ENCODE peak calls at places on chromosome X, in four cellular contexts. X is effector memory CD8-positive, alpha-beta T cell; B is astrocyte of the hippocampus; Q is AG08395. A is an unnamed sample.

GRCh38 chrX:154295664-154296310 is at the start of gene TKTL1:
- DNase-seq in B (no peak), Q (no peak), X (no peak), A (no peak)

GRCh38 chrX:727738-728621 is 97.4 kb downstream of the SHOX start:
- DNase-seq in X (no peak), B (no peak), Q (no peak), A (no peak)

GRCh38 chrX:74535211-74535621 is 79.2 kb downstream of the RLIM start:
- DNase-seq in B (peak), Q (peak), X (no peak), A (no peak)

GRCh38 chrX:111519215-111519614 is 7.8 kb downstream of the SERTM2 start:
- DNase-seq in Q (no peak), B (peak), X (no peak), A (no peak)

GRCh38 chrX:32183066-32183465 is 1028.3 kb downstream of the DMD start:
- DNase-seq in B (no peak), Q (no peak), X (no peak), A (no peak)

GRCh38 chrX:68416592-68416991 is 16.7 kb downstream of the OPHN1 start:
- DNase-seq in X (no peak), Q (no peak), B (peak), A (no peak)

GRCh38 chrX:103396186-103396585 is 19.8 kb downstream of the BEX3 start:
- DNase-seq in Q (no peak), B (peak), X (no peak), A (no peak)

GRCh38 chrX:41779058-41779564 is 55.1 kb downstream of the GPR82 start:
- DNase-seq in Q (peak), B (peak), X (no peak), A (no peak)

GRCh38 chrX:146881521-146881920 is 67.0 kb upstream of the CXorf51A start:
- DNase-seq in Q (no peak), B (peak), X (no peak), A (no peak)

GRCh38 chrX:11100281-11101035 is 10.7 kb upstream of the HCCS start:
- DNase-seq in B (peak), X (no peak), Q (peak), A (no peak)

GRCh38 chrX:8738588-8739189 is 6.8 kb upstream of the ANOS1 start:
- DNase-seq in Q (peak), B (peak), X (peak), A (no peak)